ENCODE peak calls at places on chromosomes 12 and 14, in seven cellular contexts. X, H, I, E, Q, Y and A are unnamed samples.

GRCh38 chr12:108972226-108972757 is 48.6 kb downstream of the SVOP start:
- DNase-seq in X (no peak), H (no peak), I (no peak), E (no peak), Q (no peak), Y (no peak), A (no peak)

GRCh38 chr12:53984901-53985357 is at the start of gene HOXC10:
- DNase-seq in X (peak), H (peak), I (peak), E (peak), Q (no peak), Y (peak), A (peak)

GRCh38 chr14:70842851-70843462 is 33.6 kb upstream of the MAP3K9 start:
- DNase-seq in X (no peak), H (no peak), I (no peak), E (no peak), Q (no peak), Y (no peak), A (no peak)

GRCh38 chr12:32030151-32030550 is 70.9 kb downstream of the RESF1 start:
- DNase-seq in X (no peak), H (no peak), I (no peak), E (no peak), Q (no peak), Y (no peak), A (no peak)

GRCh38 chr12:127438512-127439244 is 828.3 kb upstream of the TMEM132C start:
- DNase-seq in X (no peak), H (no peak), I (no peak), E (no peak), Q (no peak), Y (no peak), A (no peak)

GRCh38 chr12:98767248-98767647 is 122.2 kb downstream of the APAF1 start:
- DNase-seq in X (no peak), H (no peak), I (no peak), E (no peak), Q (peak), Y (no peak), A (no peak)

GRCh38 chr12:546920-547845 is 87.4 kb downstream of the B4GALNT3 start:
- DNase-seq in X (peak), H (peak), I (peak), E (peak), Q (peak), Y (peak), A (peak)

GRCh38 chr12:139585-139984 is 73.0 kb downstream of the IQSEC3 start:
- DNase-seq in X (peak), H (no peak), I (no peak), E (no peak), Q (no peak), Y (no peak), A (no peak)

GRCh38 chr12:44372259-44372658 is 503.9 kb downstream of the NELL2 start:
- DNase-seq in X (peak), H (no peak), I (no peak), E (no peak), Q (no peak), Y (no peak), A (peak)

GRCh38 chr14:98931911-98932310 is 340.1 kb downstream of the BCL11B start:
- DNase-seq in X (no peak), H (peak), I (no peak), E (no peak), Q (no peak), Y (peak), A (no peak)

GRCh38 chr14:63594455-63595372 is 47.0 kb downstream of the WDR89 start:
- DNase-seq in X (no peak), H (no peak), I (no peak), E (no peak), Q (no peak), Y (no peak), A (no peak)

DNA sequence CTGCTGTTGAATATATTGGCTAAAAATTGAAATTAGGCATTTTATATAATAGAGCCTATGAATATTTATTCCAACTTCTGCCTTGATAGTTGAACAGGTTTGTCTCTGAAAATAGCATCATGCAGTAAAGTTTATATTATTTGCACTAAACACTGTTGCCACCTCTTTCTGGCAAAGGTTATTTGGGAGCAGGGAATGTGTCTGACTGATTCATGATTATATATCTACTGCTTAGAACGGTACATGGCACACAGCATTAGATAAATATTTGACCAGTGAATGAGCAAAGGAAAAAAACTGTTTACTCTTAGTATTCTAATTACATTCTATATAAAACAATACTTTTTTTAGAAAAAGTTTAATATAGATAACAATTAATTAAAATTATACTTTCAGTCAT is 123.1 kb upstream of the MGAT4C start:
- DNase-seq in X (no peak), H (no peak), I (no peak), E (no peak), Q (no peak), Y (no peak), A (no peak)
- H3K27ac ChIP-seq in X (no peak), H (no peak), I (no peak), E (no peak), Q (no peak), Y (no peak), A (no peak)

GRCh38 chr12:104463371-104463770 is 6.6 kb downstream of the CHST11 start:
- DNase-seq in X (no peak), H (no peak), I (no peak), E (no peak), Q (no peak), Y (no peak), A (no peak)
- H3K27ac ChIP-seq in X (no peak), H (peak), I (no peak), E (no peak), Q (peak), Y (peak), A (no peak)

DNA sequence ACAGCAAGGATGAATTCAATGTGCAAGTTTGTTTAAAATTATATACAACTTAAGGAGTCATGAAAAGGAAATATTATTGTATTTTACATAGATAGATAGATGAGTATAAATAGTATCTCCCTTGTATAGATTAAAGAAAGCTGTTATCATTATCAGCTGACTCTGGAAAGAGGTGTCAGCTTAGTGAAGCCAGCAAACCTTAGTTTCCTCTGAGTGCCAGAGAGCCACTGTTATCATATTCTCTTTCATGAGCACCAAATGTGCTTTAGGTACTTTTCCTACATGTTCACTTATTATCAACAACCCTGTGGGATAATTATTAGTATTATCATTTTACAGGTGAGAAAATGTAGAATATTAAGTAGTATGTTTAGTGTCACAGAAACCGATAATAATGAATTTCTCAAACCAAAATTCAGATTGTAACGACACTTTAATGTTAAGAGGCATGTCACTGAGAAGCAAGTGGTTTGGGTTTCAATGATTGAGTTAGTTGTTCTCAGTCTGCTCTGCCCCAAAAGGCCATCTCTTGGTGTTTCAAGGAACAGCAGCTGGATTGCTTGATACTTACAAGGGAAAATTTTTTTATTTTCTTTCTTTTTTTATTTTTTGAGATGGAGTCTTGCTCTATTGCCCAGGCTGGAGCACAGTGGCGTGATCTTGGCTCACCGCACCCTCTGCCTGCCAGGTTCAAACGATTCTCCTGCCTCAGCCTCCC is 53.7 kb downstream of the PLEKHA5 start:
- DNase-seq in X (peak), H (no peak), I (peak), E (no peak), Q (no peak), Y (no peak), A (no peak)
- H3K27ac ChIP-seq in X (no peak), H (no peak), I (no peak), E (no peak), Q (no peak), Y (no peak), A (no peak)

DNA sequence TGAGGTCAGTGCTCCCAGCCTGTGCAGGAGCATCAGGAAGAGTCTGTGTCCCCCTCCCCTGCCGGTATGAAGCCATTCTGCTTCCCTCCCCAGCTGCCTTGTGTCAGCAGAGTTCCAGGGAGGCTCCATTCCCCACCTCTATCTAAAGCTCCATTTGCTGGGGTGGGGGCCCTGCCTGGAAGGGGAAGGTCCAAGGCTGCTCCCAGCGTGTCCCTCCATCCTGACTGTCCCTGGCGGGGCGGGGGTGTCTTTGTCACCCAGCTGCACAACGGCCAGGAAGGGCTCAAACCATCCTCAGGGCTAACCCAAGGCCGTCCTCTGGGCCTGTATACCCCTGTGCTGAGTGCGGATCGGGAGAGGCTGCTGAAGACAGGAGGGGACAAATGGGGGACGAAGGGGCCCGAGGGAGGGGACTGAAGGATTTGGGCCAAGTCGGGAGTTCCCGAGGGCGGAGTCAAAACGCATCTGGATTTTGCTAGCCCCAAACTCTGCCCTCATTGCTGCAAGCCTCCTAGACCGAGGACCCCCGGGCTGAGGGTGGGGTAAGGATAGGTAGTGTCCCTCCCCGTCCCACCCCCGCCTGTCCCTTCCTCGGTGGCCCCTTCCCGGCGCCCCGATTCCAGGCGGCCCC is 737 bp upstream of the ACVRL1 start:
- DNase-seq in X (no peak), H (no peak), I (no peak), E (peak), Q (no peak), Y (no peak), A (peak)
- H3K27ac ChIP-seq in X (peak), H (peak), I (no peak), E (peak), Q (no peak), Y (peak), A (no peak)

GRCh38 chr12:132469423-132469822 is 20.5 kb upstream of the FBRSL1 start:
- DNase-seq in X (no peak), H (no peak), I (no peak), E (no peak), Q (no peak), Y (no peak), A (no peak)

GRCh38 chr12:132465269-132466190 is 24.4 kb upstream of the FBRSL1 start:
- DNase-seq in X (no peak), H (no peak), I (no peak), E (peak), Q (no peak), Y (no peak), A (peak)

GRCh38 chr12:132464820-132465219 is 25.1 kb upstream of the FBRSL1 start:
- DNase-seq in X (no peak), H (no peak), I (no peak), E (no peak), Q (no peak), Y (no peak), A (no peak)

GRCh38 chr12:132462778-132463177 is 27.2 kb upstream of the FBRSL1 start:
- DNase-seq in X (no peak), H (no peak), I (no peak), E (no peak), Q (no peak), Y (no peak), A (no peak)

GRCh38 chr12:132466241-132467188 is 23.4 kb upstream of the FBRSL1 start:
- DNase-seq in X (no peak), H (no peak), I (no peak), E (peak), Q (no peak), Y (no peak), A (no peak)
- H3K27ac ChIP-seq in X (no peak), H (no peak), I (no peak), E (no peak), Q (no peak), Y (no peak), A (no peak)

DNA sequence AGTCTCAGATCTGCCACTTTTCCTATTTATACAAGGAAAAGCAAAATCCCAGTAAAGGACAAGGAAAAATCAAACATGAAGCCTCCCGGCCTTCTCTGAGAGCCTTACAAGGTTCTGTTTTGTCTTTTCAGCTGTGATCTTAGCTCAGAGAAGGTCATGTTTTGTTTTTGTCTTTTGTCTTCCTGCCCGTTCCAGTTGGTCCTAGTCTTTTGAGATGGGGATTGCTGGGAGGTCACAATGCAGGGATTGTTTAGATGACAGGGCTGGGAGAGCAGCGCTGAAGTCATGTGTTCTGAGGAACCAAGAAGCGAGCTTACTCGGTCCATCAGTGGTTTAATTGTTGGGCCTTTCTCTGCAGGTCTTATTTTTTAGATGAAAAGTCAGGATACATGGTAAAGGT is 6.0 kb downstream of the PLEKHH1 start:
- DNase-seq in X (no peak), H (no peak), I (no peak), E (no peak), Q (peak), Y (no peak), A (no peak)
- H3K27ac ChIP-seq in X (no peak), H (no peak), I (no peak), E (no peak), Q (peak), Y (no peak), A (no peak)

GRCh38 chr14:77991128-77991772 is 178.9 kb upstream of the NRXN3 start:
- DNase-seq in X (no peak), H (no peak), I (peak), E (no peak), Q (no peak), Y (no peak), A (no peak)

GRCh38 chr14:77986808-77987207 is 183.4 kb upstream of the NRXN3 start:
- DNase-seq in X (no peak), H (no peak), I (no peak), E (no peak), Q (no peak), Y (no peak), A (no peak)

GRCh38 chr14:77988966-77989365 is 181.2 kb upstream of the NRXN3 start:
- DNase-seq in X (peak), H (no peak), I (peak), E (peak), Q (peak), Y (no peak), A (peak)

GRCh38 chr14:77988096-77988870 is 181.9 kb upstream of the NRXN3 start:
- DNase-seq in X (no peak), H (no peak), I (no peak), E (no peak), Q (no peak), Y (no peak), A (no peak)

GRCh38 chr14:77989441-77989891 is 180.7 kb upstream of the NRXN3 start:
- DNase-seq in X (no peak), H (no peak), I (no peak), E (no peak), Q (peak), Y (no peak), A (no peak)
- H3K27ac ChIP-seq in X (no peak), H (peak), I (no peak), E (no peak), Q (peak), Y (no peak), A (peak)

GRCh38 chr12:47860873-47861272 is 41.2 kb upstream of the HDAC7 start:
- DNase-seq in X (no peak), H (no peak), I (no peak), E (no peak), Q (no peak), Y (no peak), A (no peak)
- H3K27ac ChIP-seq in X (no peak), H (no peak), I (no peak), E (no peak), Q (no peak), Y (no peak), A (no peak)